ENCODE peak calls at places on chromosomes 6 and 20, in nine cellular contexts. K is suprapubic skin, N is right atrium auricular region, V is IMR-90, O is psoas muscle, A is ascending aorta, X is astrocyte, P is neural progenitor cell, H is transverse colon. S is an unnamed sample. For H3K36me3, the result is how much of the 10 kb centered on the place peaks cover.

GRCh38 chr6:91462236-91462635 is 875.4 kb upstream of the MAP3K7 start:
- DNase-seq in K (no peak), N (no peak), V (peak), O (no peak), A (no peak), X (peak), P (no peak), H (no peak), S (peak)

GRCh38 chr6:14601490-14601889 is 483.9 kb downstream of the CD83 start:
- DNase-seq in K (no peak), N (no peak), V (no peak), O (no peak), A (no peak), X (no peak), P (no peak), H (no peak), S (no peak)

GRCh38 chr20:37356387-37356786 is 10.4 kb downstream of the SRC start:
- DNase-seq in K (peak), N (peak), V (no peak), O (peak), A (peak), X (no peak), P (no peak), H (peak), S (no peak)

GRCh38 chr6:42598300-42598699 is 34.5 kb downstream of the UBR2 start:
- DNase-seq in K (no peak), N (no peak), V (no peak), O (no peak), A (no peak), X (no peak), P (no peak), H (no peak), S (no peak)

GRCh38 chr6:168105813-168106660 is 27.0 kb upstream of the FRMD1 start:
- DNase-seq in K (no peak), N (no peak), V (no peak), O (peak), A (no peak), X (no peak), P (no peak), H (no peak), S (no peak)

GRCh38 chr6:84052204-84052882 is 18.8 kb downstream of the MRAP2 start:
- DNase-seq in K (no peak), N (peak), V (peak), O (peak), A (peak), X (peak), P (peak), H (no peak), S (no peak)

GRCh38 chr6:42428326-42429041 is 23.2 kb downstream of the TRERF1 start:
- DNase-seq in K (peak), N (peak), V (peak), O (peak), A (no peak), X (peak), P (peak), H (no peak), S (no peak)

GRCh38 chr20:19911810-19912382 is 105.3 kb upstream of the NAA20 start:
- DNase-seq in K (peak), N (no peak), V (no peak), O (no peak), A (no peak), X (no peak), P (no peak), H (no peak), S (no peak)

GRCh38 chr6:149565539-149566371 is 420 bp upstream of the GINM1 start:
- DNase-seq in K (peak), N (peak), V (peak), O (peak), A (peak), X (peak), P (peak), H (peak), S (peak)

GRCh38 chr6:30325150-30325872 is 1.4 kb upstream of the TRIM39 start:
- DNase-seq in K (no peak), N (no peak), V (peak), O (no peak), A (peak), X (peak), P (peak), H (peak), S (no peak)

GRCh38 chr6:109795994-109796555 is 105.0 kb downstream of the FIG4 start:
- DNase-seq in K (no peak), N (no peak), V (peak), O (no peak), A (no peak), X (peak), P (no peak), H (no peak), S (no peak)

GRCh38 chr6:62764841-62765240 is 446.4 kb upstream of the FKBP1C start:
- DNase-seq in K (no peak), N (no peak), V (no peak), O (no peak), A (no peak), X (no peak), P (no peak), H (no peak), S (no peak)

GRCh38 chr6:121510568-121511177 is 75.2 kb downstream of the GJA1 start:
- DNase-seq in K (no peak), N (no peak), V (peak), O (no peak), A (no peak), X (peak), P (no peak), H (no peak), S (no peak)

GRCh38 chr20:63767456-63767855 is 27.9 kb downstream of the SLC2A4RG start:
- DNase-seq in K (no peak), N (no peak), V (no peak), O (no peak), A (no peak), X (no peak), P (no peak), H (peak), S (no peak)

GRCh38 chr20:1426231-1426849 is 33.5 kb upstream of the FKBP1A start:
- DNase-seq in K (no peak), N (no peak), V (no peak), O (no peak), A (no peak), X (no peak), P (no peak), H (no peak), S (no peak)

GRCh38 chr20:25984933-25985332 is 288.3 kb upstream of the ZNF337 start:
- DNase-seq in K (no peak), N (no peak), V (peak), O (peak), A (peak), X (no peak), P (no peak), H (peak), S (no peak)

GRCh38 chr6:15376900-15377487 is 131.1 kb downstream of the JARID2 start:
- DNase-seq in K (no peak), N (no peak), V (no peak), O (no peak), A (no peak), X (no peak), P (no peak), H (no peak), S (no peak)

GRCh38 chr6:105087571-105088211 is 92.1 kb downstream of the POPDC3 start:
- DNase-seq in K (no peak), N (no peak), V (peak), O (no peak), A (no peak), X (peak), P (peak), H (peak), S (peak)

GRCh38 chr6:119957195-119957594 is 607.6 kb upstream of the MAN1A1 start:
- DNase-seq in K (no peak), N (no peak), V (no peak), O (no peak), A (no peak), X (no peak), P (peak), H (no peak), S (no peak)

GRCh38 chr6:53328375-53328774 is 20.4 kb downstream of the ELOVL5 start:
- DNase-seq in K (no peak), N (no peak), V (no peak), O (no peak), A (no peak), X (no peak), P (no peak), H (no peak), S (no peak)

GRCh38 chr20:36399147-36399968 is 93.2 kb downstream of the DLGAP4 start:
- DNase-seq in K (no peak), N (no peak), V (peak), O (no peak), A (no peak), X (no peak), P (peak), H (peak), S (no peak)

GRCh38 chr20:53838311-53838873 is 232.0 kb downstream of the BCAS1 start:
- DNase-seq in K (no peak), N (no peak), V (no peak), O (no peak), A (no peak), X (no peak), P (no peak), H (peak), S (no peak)

GRCh38 chr6:111573118-111573883 is 32.4 kb downstream of the TRAF3IP2 start:
- DNase-seq in K (no peak), N (no peak), V (peak), O (no peak), A (no peak), X (peak), P (peak), H (no peak), S (no peak)

DNA sequence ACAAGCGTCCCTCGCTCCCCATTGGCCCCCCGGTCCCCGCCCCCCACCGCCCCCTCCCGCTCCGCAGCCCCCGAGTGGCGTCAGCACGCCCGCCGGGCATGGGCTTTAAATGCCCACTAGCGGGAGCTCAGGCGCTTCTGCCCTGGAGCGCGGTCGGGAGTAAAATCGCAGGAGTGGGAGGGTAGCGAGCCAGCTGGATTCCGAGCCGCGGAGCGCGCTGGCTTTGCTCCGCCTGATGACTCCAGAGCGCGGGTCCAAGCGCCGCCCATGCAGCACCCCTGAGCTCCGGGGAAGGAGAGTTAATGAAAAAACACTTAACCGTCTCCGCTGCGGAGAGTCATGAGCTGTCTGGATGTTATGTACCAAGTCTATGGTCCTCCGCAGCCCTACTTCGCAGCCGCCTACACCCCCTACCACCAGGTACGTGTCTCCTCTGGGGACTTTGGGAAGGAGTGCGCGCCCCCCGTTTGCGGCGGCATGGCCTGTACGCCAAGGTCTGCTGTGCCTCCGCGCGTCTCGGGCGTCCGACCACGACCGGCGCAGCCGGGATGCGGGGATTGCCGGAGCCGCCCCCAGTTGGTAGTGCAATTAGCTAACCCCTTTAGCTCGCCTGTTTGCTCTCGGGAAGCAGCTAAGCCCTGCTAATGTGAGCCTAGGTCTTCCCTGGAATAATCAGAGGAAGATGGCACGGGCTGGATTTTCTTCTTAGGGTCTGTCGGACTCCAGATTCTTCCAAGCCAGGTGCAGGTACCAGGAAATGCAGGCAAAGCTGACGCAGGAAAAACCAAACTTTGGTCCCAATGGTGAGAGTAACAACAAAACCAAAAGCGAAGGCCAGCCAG is at the start of gene VGLL2:
- DNase-seq in K (peak), N (peak), V (peak), O (peak), A (no peak), X (peak), P (peak), H (peak), S (no peak)
- H3K4me3 ChIP-seq in K (peak), N (peak), V (peak), O (peak), A (peak), X (peak), P (peak), H (peak), S (peak)

GRCh38 chr20:44521484-44522481 is at the start of gene SERINC3:
- DNase-seq in K (peak), N (peak), V (peak), O (peak), A (peak), X (peak), P (peak), H (peak), S (peak)
- TF ChIP-seq CTCF in K (no peak), N (no peak), V (no peak), O (peak), A (no peak), X (peak), P (peak), H (no peak), S (peak)

GRCh38 chr6:138297761-138298298 is 79.5 kb upstream of the PBOV1 start:
- DNase-seq in K (no peak), N (no peak), V (no peak), O (no peak), A (no peak), X (no peak), P (no peak), H (no peak), S (no peak)

GRCh38 chr6:138293428-138293827 is 75.1 kb upstream of the PBOV1 start:
- DNase-seq in K (no peak), N (no peak), V (no peak), O (no peak), A (no peak), X (peak), P (no peak), H (no peak), S (no peak)

GRCh38 chr6:138293996-138294395 is 75.7 kb upstream of the PBOV1 start:
- DNase-seq in K (no peak), N (no peak), V (no peak), O (no peak), A (no peak), X (peak), P (no peak), H (no peak), S (no peak)

GRCh38 chr6:138296381-138296780 is 78.1 kb upstream of the PBOV1 start:
- DNase-seq in K (no peak), N (no peak), V (no peak), O (no peak), A (no peak), X (no peak), P (no peak), H (no peak), S (no peak)

DNA sequence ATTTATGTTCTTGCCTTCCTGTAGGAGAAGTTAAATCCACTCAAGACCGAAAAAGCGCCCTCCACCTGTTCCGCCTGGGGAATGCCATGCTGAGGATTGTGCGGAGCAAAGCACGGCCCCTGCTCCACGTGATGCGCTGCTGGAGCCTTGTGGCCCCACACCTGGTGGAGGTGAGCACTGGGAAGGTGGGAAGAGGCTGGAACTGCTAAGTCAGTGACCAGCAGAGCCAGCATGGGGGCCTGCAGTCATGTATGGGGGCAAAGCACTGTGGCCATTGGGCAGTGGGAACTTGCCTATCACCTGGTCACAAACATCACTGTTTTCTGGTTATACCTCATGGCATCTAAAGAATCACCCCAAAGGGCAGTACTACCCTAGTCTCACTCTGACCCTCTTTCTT is 78.5 kb upstream of the PBOV1 start:
- DNase-seq in K (no peak), N (no peak), V (no peak), O (no peak), A (no peak), X (no peak), P (no peak), H (no peak), S (no peak)
- H3K36me3 ChIP-seq in K (under half), N (under half), V (under half), O (under half), A (under half), X (under half), P (under half), H (under half), S (under half)

GRCh38 chr6:26183581-26184408 is 96.6 kb downstream of the HFE start:
- DNase-seq in K (no peak), N (peak), V (peak), O (peak), A (peak), X (peak), P (peak), H (peak), S (no peak)
- H3K4me3 ChIP-seq in K (peak), N (peak), V (peak), O (peak), A (peak), X (peak), P (peak), H (peak), S (peak)

DNA sequence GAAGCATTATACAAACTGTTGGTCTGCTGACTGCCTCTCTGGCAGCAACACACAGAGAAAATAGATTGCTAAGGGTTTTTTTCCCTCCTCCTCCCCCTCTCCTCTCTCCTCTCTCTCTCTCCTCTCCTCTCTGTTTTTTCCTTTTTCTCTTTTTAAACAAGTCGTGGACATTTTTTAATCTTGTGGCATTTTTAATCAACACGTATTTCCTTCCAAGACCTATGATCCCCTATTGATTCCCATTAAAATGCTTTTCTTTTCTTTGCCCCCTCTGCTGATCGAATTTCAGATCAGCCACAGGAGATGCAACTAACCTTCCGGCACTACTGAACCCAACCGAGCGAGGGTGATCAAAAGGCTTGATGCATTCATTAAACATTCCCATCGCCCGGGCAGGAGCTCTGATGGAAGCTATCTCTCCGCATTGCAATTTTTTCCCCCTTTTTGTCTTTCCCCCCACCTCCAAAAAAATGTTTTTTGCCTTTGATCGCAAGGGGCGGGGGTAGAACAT is 90.7 kb upstream of the ARID1B start:
- DNase-seq in K (peak), N (no peak), V (peak), O (no peak), A (no peak), X (peak), P (peak), H (peak), S (no peak)
- TF ChIP-seq CTCF in K (peak), N (peak), V (peak), O (peak), A (peak), X (peak), P (peak), H (peak), S (peak)

GRCh38 chr6:18237167-18237566 is 27.2 kb downstream of the DEK start:
- DNase-seq in K (no peak), N (no peak), V (no peak), O (no peak), A (no peak), X (no peak), P (no peak), H (no peak), S (no peak)
- H3K36me3 ChIP-seq in K (under half), N (under half), V (under half), O (under half), A (under half), X (under half), P (under half), H (under half), S (under half)

DNA sequence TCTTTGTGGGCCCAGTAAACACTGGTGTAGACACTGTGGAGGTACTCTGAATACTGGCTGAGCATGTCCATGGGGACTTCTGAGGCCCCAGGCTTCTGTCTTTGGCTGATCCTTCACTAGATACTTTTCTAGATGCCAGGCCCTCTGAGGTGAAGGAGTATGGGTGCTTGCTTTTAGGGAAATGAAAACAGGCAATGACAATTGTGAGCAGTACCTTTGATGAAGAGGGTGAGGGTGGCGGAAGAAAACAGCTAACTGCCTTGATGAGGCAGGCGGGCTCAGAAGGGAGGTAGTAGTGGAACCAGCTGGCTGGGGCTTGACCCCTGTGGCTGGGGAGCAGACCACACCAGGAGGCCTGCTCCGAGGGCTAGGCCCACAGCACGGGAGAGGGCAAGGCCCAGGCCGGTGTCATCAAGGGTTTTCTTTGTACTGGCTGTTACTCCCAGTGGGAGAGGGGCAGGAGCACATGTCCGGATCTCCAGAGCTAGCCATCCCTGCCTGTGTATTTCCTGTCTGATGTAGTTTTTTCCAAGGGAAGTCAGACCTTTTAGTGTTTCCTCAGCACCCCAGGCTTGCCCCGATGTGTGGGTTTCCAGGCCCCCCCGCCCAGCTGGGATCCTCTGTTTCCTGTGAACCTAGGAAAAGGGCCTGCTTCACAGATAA is 3.9 kb downstream of the PLCG1 start:
- DNase-seq in K (no peak), N (peak), V (peak), O (peak), A (no peak), X (peak), P (no peak), H (peak), S (no peak)
- H3K4me3 ChIP-seq in K (no peak), N (no peak), V (no peak), O (no peak), A (no peak), X (no peak), P (no peak), H (no peak), S (no peak)

DNA sequence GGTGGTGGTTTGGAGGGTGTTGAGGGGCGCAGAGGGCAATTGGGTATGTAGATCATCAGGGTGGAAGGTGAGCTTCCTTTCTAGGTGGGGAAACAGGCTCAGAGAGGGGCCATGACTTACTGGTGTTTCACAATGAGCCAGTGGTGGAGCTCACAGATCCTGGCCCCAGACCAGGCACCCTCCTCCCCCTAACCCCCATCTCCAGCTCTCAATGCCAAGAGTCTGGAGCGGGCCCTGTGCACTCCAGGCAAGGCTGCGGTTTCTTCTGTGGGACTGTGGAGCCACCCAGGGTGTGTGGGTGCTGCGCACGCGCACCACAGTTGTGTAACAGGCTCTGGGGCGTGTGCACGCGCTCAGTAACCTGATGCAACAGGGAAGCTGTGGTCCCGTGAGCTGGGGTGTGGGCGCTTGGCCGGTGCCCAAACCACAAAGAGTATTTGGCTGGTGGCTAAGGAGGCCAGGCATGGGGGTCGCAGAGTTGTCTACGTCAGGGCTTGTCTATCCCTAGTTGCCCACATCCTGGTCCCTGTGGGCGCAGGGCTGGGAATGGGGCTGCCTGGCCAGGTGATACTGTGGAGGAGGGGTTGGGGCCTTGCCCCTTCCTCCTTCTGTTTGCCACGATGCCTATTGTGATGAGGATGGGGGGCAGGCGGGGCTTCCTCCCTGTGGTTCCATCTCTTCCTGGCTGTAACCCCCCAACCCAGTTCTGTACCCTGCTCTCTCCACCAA is 37.5 kb upstream of the MRPS18A start:
- DNase-seq in K (peak), N (peak), V (peak), O (peak), A (peak), X (peak), P (no peak), H (peak), S (peak)
- TF ChIP-seq CTCF in K (no peak), N (no peak), V (no peak), O (no peak), A (no peak), X (no peak), P (no peak), H (no peak), S (no peak)

GRCh38 chr20:34088305-34088870 is 23.7 kb downstream of the EIF2S2 start:
- DNase-seq in K (no peak), N (no peak), V (no peak), O (no peak), A (peak), X (no peak), P (no peak), H (no peak), S (no peak)
- H3K36me3 ChIP-seq in K (half or more), N (half or more), V (half or more), O (under half), A (under half), X (half or more), P (under half), H (under half), S (under half)

S was measured in kidney epithelial cell.